ENCODE peak calls at places on chromosomes 1 and 21, in seven cellular contexts. L is fibroblast of lung, F is GM12878, J is MM.1S, M is OCI-LY7, X is SK-N-SH, N is neural progenitor cell. Q is an unnamed sample.

GRCh38 chr1:247840819-247841218 is 877 bp downstream of the OR11L1 start:
- DNase-seq in L (no peak), F (no peak), J (no peak), M (no peak), X (no peak), N (no peak), Q (no peak)

GRCh38 chr1:155925506-155925905 is 8.7 kb downstream of the KHDC4 start:
- DNase-seq in L (no peak), F (no peak), J (no peak), M (no peak), X (no peak), N (no peak), Q (no peak)

GRCh38 chr1:118151312-118151937 is 33.6 kb downstream of the SPAG17 start:
- DNase-seq in L (peak; percentile 75), F (peak; percentile 8), J (peak; percentile 29), M (peak; percentile 48), X (peak; percentile 10), N (peak; percentile 68), Q (peak; percentile 65)

GRCh38 chr1:58855351-58856165 is 71.7 kb upstream of the JUN start:
- DNase-seq in L (no peak), F (no peak), J (no peak), M (no peak), X (no peak), N (no peak), Q (peak; percentile 96)

GRCh38 chr1:115641762-115642167 is at the start of gene VANGL1:
- DNase-seq in L (peak; percentile 49), F (no peak), J (peak; percentile 56), M (no peak), X (peak; percentile 91), N (peak; percentile 76), Q (peak; percentile 53)

GRCh38 chr1:232992227-232992626 is 41.8 kb downstream of the NTPCR start:
- DNase-seq in L (no peak), F (no peak), J (no peak), M (no peak), X (no peak), N (no peak), Q (no peak)

GRCh38 chr1:76587213-76587612 is 280.1 kb upstream of the ST6GALNAC5 start:
- DNase-seq in L (no peak), F (no peak), J (no peak), M (no peak), X (no peak), N (no peak), Q (no peak)

GRCh38 chr21:40466893-40467483 is 380.0 kb downstream of the DSCAM start:
- DNase-seq in L (no peak), F (no peak), J (peak; percentile 68), M (peak; percentile 4), X (peak; percentile 17), N (peak; percentile 33), Q (no peak)

GRCh38 chr1:97174039-97174704 is 452.6 kb downstream of the PTBP2 start:
- DNase-seq in L (no peak), F (no peak), J (no peak), M (no peak), X (peak; percentile 4), N (no peak), Q (peak; percentile 60)

GRCh38 chr1:47688161-47688560 is 250.3 kb downstream of the FOXD2 start:
- DNase-seq in L (no peak), F (no peak), J (no peak), M (no peak), X (no peak), N (no peak), Q (no peak)

GRCh38 chr1:209404577-209404976 is 178.9 kb upstream of the CAMK1G start:
- DNase-seq in L (no peak), F (no peak), J (no peak), M (no peak), X (no peak), N (peak; percentile 19), Q (no peak)

GRCh38 chr21:42699196-42699595 is 45.8 kb downstream of the PDE9A start:
- DNase-seq in L (no peak), F (no peak), J (no peak), M (no peak), X (no peak), N (no peak), Q (no peak)

GRCh38 chr1:89918794-89919155 is 76.1 kb upstream of the ZNF326 start:
- DNase-seq in L (no peak), F (no peak), J (no peak), M (no peak), X (no peak), N (no peak), Q (no peak)

GRCh38 chr1:54884768-54885167 is 2.2 kb downstream of the DHCR24 start:
- DNase-seq in L (no peak), F (no peak), J (no peak), M (no peak), X (no peak), N (no peak), Q (no peak)

GRCh38 chr1:157963713-157964112 is 29.7 kb upstream of the KIRREL1 start:
- DNase-seq in L (peak; percentile 71), F (no peak), J (peak; percentile 75), M (peak; percentile 71), X (peak; percentile 63), N (peak; percentile 84), Q (peak; percentile 63)

GRCh38 chr21:41582298-41582840 is 74.4 kb upstream of the TMPRSS2 start:
- DNase-seq in L (no peak), F (no peak), J (no peak), M (no peak), X (no peak), N (no peak), Q (no peak)

GRCh38 chr1:59703918-59704378 is 110.8 kb upstream of the HOOK1 start:
- DNase-seq in L (no peak), F (no peak), J (no peak), M (no peak), X (no peak), N (no peak), Q (no peak)

GRCh38 chr1:30816211-30817082 is 58.9 kb upstream of the LAPTM5 start:
- DNase-seq in L (peak; percentile 83), F (no peak), J (no peak), M (no peak), X (peak; percentile 84), N (peak; percentile 97), Q (no peak)

GRCh38 chr1:180935326-180936109 is 22.8 kb downstream of the KIAA1614 start:
- DNase-seq in L (no peak), F (no peak), J (no peak), M (peak; percentile 86), X (no peak), N (peak; percentile 39), Q (no peak)

DNA sequence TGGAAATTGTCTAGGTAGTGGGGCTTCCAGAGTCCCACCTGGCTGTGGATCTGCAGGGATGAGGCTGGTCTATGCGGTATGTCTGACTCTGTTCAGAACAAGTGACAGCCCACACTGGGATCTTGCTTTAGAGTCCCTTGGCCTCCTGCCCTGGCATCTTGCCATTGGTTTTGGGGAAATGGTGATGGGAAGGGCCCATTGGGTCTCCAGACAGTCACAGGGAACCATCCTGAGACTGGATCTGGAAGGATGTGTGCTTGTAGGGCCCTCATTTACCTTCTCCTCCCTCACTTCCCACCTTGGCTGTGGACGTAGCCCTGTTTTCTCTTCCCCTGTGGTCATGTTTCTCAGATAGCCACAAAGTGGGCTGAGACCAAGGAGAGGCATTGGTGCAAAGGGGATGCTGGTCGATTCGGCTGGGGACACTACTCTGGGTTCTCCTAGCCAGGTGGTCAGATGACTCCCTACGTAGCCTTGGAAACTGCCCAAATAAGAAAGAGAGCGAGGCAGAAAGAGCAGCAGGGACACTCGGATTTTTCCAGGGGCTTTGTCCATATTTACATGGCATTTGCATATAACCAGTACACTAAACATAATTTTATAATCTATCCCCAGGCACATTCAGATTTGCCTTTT is 15.1 kb downstream of the SOX13 start:
- DNase-seq in L (no peak), F (no peak), J (no peak), M (no peak), X (no peak), N (no peak), Q (no peak)
- H2AFZ ChIP-seq in L (no peak overlapping the region), F (no peak overlapping the region), J (no peak overlapping the region), M (no peak overlapping the region), X (no peak overlapping the region), N (no peak overlapping the region), Q (no peak overlapping the region)

GRCh38 chr1:234981758-234982157 is 146.9 kb downstream of the TOMM20 start:
- DNase-seq in L (no peak), F (no peak), J (no peak), M (no peak), X (no peak), N (no peak), Q (no peak)
- H2AFZ ChIP-seq in L (no peak overlapping the region), F (no peak overlapping the region), J (no peak overlapping the region), M (no peak overlapping the region), X (no peak overlapping the region), N (no peak overlapping the region), Q (no peak overlapping the region)

GRCh38 chr1:36776949-36777348 is 257.4 kb downstream of the GRIK3 start:
- DNase-seq in L (no peak), F (no peak), J (no peak), M (no peak), X (no peak), N (no peak), Q (no peak)

GRCh38 chr1:36776256-36776655 is 258.1 kb downstream of the GRIK3 start:
- DNase-seq in L (no peak), F (no peak), J (no peak), M (no peak), X (no peak), N (no peak), Q (no peak)

GRCh38 chr1:36775716-36776115 is 258.6 kb downstream of the GRIK3 start:
- DNase-seq in L (no peak), F (no peak), J (no peak), M (no peak), X (peak; percentile 64), N (no peak), Q (no peak)

GRCh38 chr1:36781098-36781497 is 253.2 kb downstream of the GRIK3 start:
- DNase-seq in L (no peak), F (no peak), J (no peak), M (no peak), X (no peak), N (no peak), Q (no peak)

DNA sequence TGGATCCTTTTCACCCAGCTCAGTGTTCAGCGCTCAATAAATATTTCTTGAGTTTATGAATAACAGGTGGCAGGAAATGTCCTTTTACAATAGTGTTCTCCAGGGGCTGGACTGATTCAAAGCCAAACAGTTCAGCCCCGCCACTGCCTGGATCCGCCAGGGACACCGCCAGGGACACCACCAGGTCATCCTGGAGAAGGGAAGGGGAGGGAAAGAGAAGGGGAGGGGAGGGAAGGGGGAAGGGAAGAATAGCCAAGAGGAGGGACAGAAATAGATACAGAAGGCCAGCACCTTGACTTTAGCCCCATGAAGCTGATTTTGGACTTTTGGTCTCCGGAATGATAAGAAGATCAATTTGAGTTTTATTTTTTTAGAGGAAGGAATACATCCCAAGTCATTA is 255.5 kb downstream of the GRIK3 start:
- DNase-seq in L (no peak), F (no peak), J (no peak), M (no peak), X (peak; percentile 49), N (no peak), Q (no peak)
- H2AFZ ChIP-seq in L (no peak overlapping the region), F (no peak overlapping the region), J (no peak overlapping the region), M (no peak overlapping the region), X (no peak overlapping the region), N (no peak overlapping the region), Q (no peak overlapping the region)

DNA sequence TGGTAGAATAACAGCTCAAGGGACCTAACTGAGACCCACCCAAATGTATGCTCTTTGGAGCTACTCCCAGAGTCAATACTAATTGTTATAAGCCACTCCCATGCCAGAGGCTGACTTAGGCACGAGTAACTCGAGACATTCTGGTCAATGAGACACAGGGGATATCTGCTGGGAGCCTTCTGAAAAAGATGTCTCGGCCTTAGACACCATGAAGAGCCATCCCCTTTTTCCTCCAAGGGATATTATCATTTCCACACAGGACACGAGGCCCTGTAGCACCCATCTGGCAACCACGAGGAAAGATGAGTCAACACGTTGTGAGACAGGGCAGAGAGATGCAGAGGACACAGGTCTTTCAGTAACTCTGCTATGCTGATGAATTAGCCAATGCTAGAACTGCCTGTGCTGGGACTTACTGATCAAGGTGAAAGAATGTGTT is 30.7 kb downstream of the ITPKB start:
- DNase-seq in L (peak; percentile 73), F (no peak), J (no peak), M (no peak), X (no peak), N (peak; percentile 37), Q (no peak)
- H2AFZ ChIP-seq in L (no peak overlapping the region), F (no peak overlapping the region), J (no peak overlapping the region), M (no peak overlapping the region), X (no peak overlapping the region), N (no peak overlapping the region), Q (no peak overlapping the region)

Q was measured in endothelial cell of umbilical vein.